ENCODE peak calls at places on chromosomes 11 and 22, in nine cellular contexts. T, A, S, X, O, G, D, E and L are unnamed samples.

GRCh38 chr11:3126207-3126865 is 38.8 kb downstream of the OSBPL5 start:
- DNase-seq in T (no peak), A (no peak), S (no peak), X (no peak), O (no peak), G (peak), D (peak), E (peak), L (no peak)

GRCh38 chr11:57359896-57360690 is 20.9 kb downstream of the PRG3 start:
- DNase-seq in T (no peak), A (no peak), S (no peak), X (no peak), O (no peak), G (no peak), D (no peak), E (no peak), L (no peak)

GRCh38 chr22:39244496-39245129 is at the start of gene PDGFB:
- DNase-seq in T (no peak), A (no peak), S (no peak), X (no peak), O (peak), G (no peak), D (peak), E (no peak), L (no peak)

GRCh38 chr11:80542704-80543103 is 1101.9 kb upstream of the TENM4 start:
- DNase-seq in T (no peak), A (no peak), S (no peak), X (no peak), O (no peak), G (no peak), D (peak), E (no peak), L (no peak)

GRCh38 chr11:69204246-69205124 is 48.8 kb downstream of the SMIM38 start:
- DNase-seq in T (no peak), A (no peak), S (no peak), X (no peak), O (no peak), G (no peak), D (no peak), E (no peak), L (no peak)

GRCh38 chr11:116535954-116536353 is 236.8 kb downstream of the BUD13 start:
- DNase-seq in T (no peak), A (no peak), S (no peak), X (no peak), O (no peak), G (no peak), D (no peak), E (no peak), L (no peak)

GRCh38 chr11:61008971-61009370 is 37.5 kb downstream of the CD6 start:
- DNase-seq in T (no peak), A (no peak), S (no peak), X (no peak), O (no peak), G (no peak), D (no peak), E (no peak), L (no peak)

GRCh38 chr22:37601540-37602442 is 6.8 kb upstream of the GGA1 start:
- DNase-seq in T (no peak), A (peak), S (peak), X (no peak), O (no peak), G (peak), D (peak), E (peak), L (no peak)

GRCh38 chr11:61334434-61335354 is 1.7 kb downstream of the TKFC start:
- DNase-seq in T (no peak), A (peak), S (no peak), X (no peak), O (peak), G (no peak), D (peak), E (no peak), L (no peak)

GRCh38 chr11:59901306-59901705 is 22.7 kb downstream of the OOSP3 start:
- DNase-seq in T (no peak), A (peak), S (peak), X (no peak), O (no peak), G (no peak), D (peak), E (peak), L (no peak)

GRCh38 chr11:64759722-64760719 is at the start of gene PYGM:
- DNase-seq in T (no peak), A (no peak), S (no peak), X (no peak), O (no peak), G (peak), D (no peak), E (no peak), L (no peak)

GRCh38 chr11:85277693-85278092 is 349.5 kb downstream of the DLG2 start:
- DNase-seq in T (no peak), A (no peak), S (no peak), X (no peak), O (no peak), G (no peak), D (no peak), E (no peak), L (no peak)

GRCh38 chr11:120344302-120345004 is 8.2 kb downstream of the ARHGEF12 start:
- DNase-seq in T (no peak), A (peak), S (no peak), X (peak), O (peak), G (no peak), D (peak), E (no peak), L (no peak)

GRCh38 chr11:45094958-45095690 is 51.3 kb upstream of the PRDM11 start:
- DNase-seq in T (no peak), A (no peak), S (no peak), X (no peak), O (no peak), G (no peak), D (no peak), E (no peak), L (no peak)

GRCh38 chr11:133982901-133983300 is 26.1 kb upstream of the IGSF9B start:
- DNase-seq in T (no peak), A (no peak), S (no peak), X (no peak), O (no peak), G (no peak), D (no peak), E (no peak), L (no peak)

GRCh38 chr22:35230839-35231584 is 26.3 kb upstream of the HMGXB4 start:
- DNase-seq in T (no peak), A (peak), S (no peak), X (no peak), O (peak), G (peak), D (no peak), E (peak), L (no peak)

GRCh38 chr11:96127596-96127959 is 203.7 kb upstream of the MTMR2 start:
- DNase-seq in T (no peak), A (no peak), S (no peak), X (no peak), O (no peak), G (no peak), D (no peak), E (no peak), L (no peak)

GRCh38 chr11:59141673-59142460 is 789 bp upstream of the FAM111A start:
- DNase-seq in T (no peak), A (peak), S (peak), X (no peak), O (no peak), G (no peak), D (no peak), E (no peak), L (no peak)

GRCh38 chr11:68763181-68763721 is 11.9 kb upstream of the TESMIN start:
- DNase-seq in T (no peak), A (peak), S (no peak), X (no peak), O (no peak), G (no peak), D (peak), E (no peak), L (no peak)

GRCh38 chr11:92693146-92693545 is 276.3 kb upstream of the MTNR1B start:
- DNase-seq in T (no peak), A (no peak), S (no peak), X (no peak), O (no peak), G (no peak), D (peak), E (no peak), L (no peak)

GRCh38 chr11:77647906-77648305 is 10.3 kb upstream of the CLNS1A start:
- DNase-seq in T (no peak), A (peak), S (peak), X (no peak), O (no peak), G (no peak), D (no peak), E (no peak), L (no peak)

GRCh38 chr11:73584831-73585230 is 13.1 kb downstream of the FAM168A start:
- DNase-seq in T (no peak), A (no peak), S (no peak), X (no peak), O (no peak), G (no peak), D (no peak), E (no peak), L (no peak)

GRCh38 chr11:77690649-77691048 is 53.1 kb upstream of the CLNS1A start:
- DNase-seq in T (no peak), A (no peak), S (no peak), X (no peak), O (no peak), G (no peak), D (no peak), E (no peak), L (no peak)

GRCh38 chr11:48052183-48053040 is 72.1 kb downstream of the PTPRJ start:
- DNase-seq in T (no peak), A (peak), S (peak), X (no peak), O (peak), G (no peak), D (peak), E (no peak), L (no peak)

GRCh38 chr11:2887526-2888195 is 2.1 kb upstream of the CDKN1C start:
- DNase-seq in T (no peak), A (no peak), S (no peak), X (no peak), O (no peak), G (peak), D (no peak), E (no peak), L (no peak)

GRCh38 chr22:43011079-43011478 is 3.9 kb downstream of the PACSIN2 start:
- DNase-seq in T (no peak), A (no peak), S (peak), X (no peak), O (peak), G (no peak), D (no peak), E (no peak), L (no peak)

GRCh38 chr11:69356703-69357457 is 62.9 kb downstream of the MYEOV start:
- DNase-seq in T (no peak), A (no peak), S (no peak), X (no peak), O (no peak), G (no peak), D (no peak), E (no peak), L (no peak)

GRCh38 chr11:134566311-134566710 is 154.3 kb upstream of the B3GAT1 start:
- DNase-seq in T (no peak), A (no peak), S (no peak), X (no peak), O (no peak), G (no peak), D (no peak), E (no peak), L (no peak)

GRCh38 chr11:18132341-18132740 is at the start of gene MRGPRX3:
- DNase-seq in T (no peak), A (peak), S (no peak), X (no peak), O (no peak), G (no peak), D (peak), E (no peak), L (no peak)

GRCh38 chr11:7955191-7955590 is 10.1 kb downstream of the NLRP10 start:
- DNase-seq in T (no peak), A (no peak), S (no peak), X (no peak), O (no peak), G (no peak), D (no peak), E (no peak), L (no peak)

GRCh38 chr11:61509058-61510029 is 795 bp downstream of the LRRC10B start:
- DNase-seq in T (peak), A (peak), S (peak), X (peak), O (peak), G (peak), D (peak), E (peak), L (peak)

GRCh38 chr11:87366766-87367405 is 329.2 kb downstream of the TMEM135 start:
- DNase-seq in T (no peak), A (no peak), S (no peak), X (no peak), O (no peak), G (no peak), D (peak), E (no peak), L (no peak)

GRCh38 chr22:48742556-48743343 is 1084.9 kb downstream of the BRD1 start:
- DNase-seq in T (no peak), A (no peak), S (no peak), X (no peak), O (no peak), G (peak), D (no peak), E (no peak), L (no peak)

GRCh38 chr11:1304376-1304775 is 5.1 kb downstream of the TOLLIP start:
- DNase-seq in T (no peak), A (no peak), S (no peak), X (no peak), O (no peak), G (peak), D (no peak), E (no peak), L (no peak)